ENCODE peak calls at places on chromosomes 1 and 21, in five cellular contexts. One of them, this sample, is unnamed.

GRCh38 chr1:230905733-230906132 is 37.4 kb upstream of the C1orf198 start:
- DNase-seq in psoas muscle: no peak
- DNase-seq in right lobe of liver: no peak
- DNase-seq in body of pancreas: no peak
- DNase-seq in NB4: no peak
- DNase-seq in this sample: no peak

GRCh38 chr1:177983824-177984528 is 14.1 kb upstream of the SEC16B start:
- DNase-seq in NB4: no peak
- DNase-seq in body of pancreas: peak
- DNase-seq in psoas muscle: peak
- DNase-seq in right lobe of liver: no peak
- DNase-seq in this sample: peak

GRCh38 chr1:39562886-39563285 is 13.7 kb downstream of the PABPC4 start:
- DNase-seq in NB4: no peak
- DNase-seq in right lobe of liver: no peak
- DNase-seq in body of pancreas: no peak
- DNase-seq in psoas muscle: no peak
- DNase-seq in this sample: no peak

GRCh38 chr1:165717918-165718515 is 19.7 kb upstream of the ALDH9A1 start:
- DNase-seq in body of pancreas: peak
- DNase-seq in psoas muscle: no peak
- DNase-seq in NB4: peak
- DNase-seq in right lobe of liver: no peak
- DNase-seq in this sample: no peak

GRCh38 chr1:67629370-67630075 is 55.5 kb upstream of the GADD45A start:
- DNase-seq in psoas muscle: no peak
- DNase-seq in NB4: no peak
- DNase-seq in body of pancreas: no peak
- DNase-seq in right lobe of liver: no peak
- DNase-seq in this sample: no peak

GRCh38 chr1:60345621-60346020 is 272.1 kb upstream of the C1orf87 start:
- DNase-seq in body of pancreas: no peak
- DNase-seq in NB4: no peak
- DNase-seq in psoas muscle: no peak
- DNase-seq in right lobe of liver: no peak
- DNase-seq in this sample: no peak

GRCh38 chr1:176717052-176717754 is 254.2 kb downstream of the PAPPA2 start:
- DNase-seq in psoas muscle: no peak
- DNase-seq in right lobe of liver: no peak
- DNase-seq in body of pancreas: no peak
- DNase-seq in NB4: no peak
- DNase-seq in this sample: no peak

GRCh38 chr1:101373570-101373969 is 136.8 kb downstream of the S1PR1 start:
- DNase-seq in psoas muscle: no peak
- DNase-seq in body of pancreas: no peak
- DNase-seq in NB4: no peak
- DNase-seq in right lobe of liver: no peak
- DNase-seq in this sample: no peak

GRCh38 chr21:45618846-45619485 is 24.6 kb upstream of the PCBP3 start:
- DNase-seq in right lobe of liver: no peak
- DNase-seq in psoas muscle: no peak
- DNase-seq in NB4: peak
- DNase-seq in body of pancreas: no peak
- DNase-seq in this sample: no peak

GRCh38 chr1:162632234-162632666 is at the start of gene DDR2:
- DNase-seq in psoas muscle: peak
- DNase-seq in NB4: no peak
- DNase-seq in body of pancreas: peak
- DNase-seq in right lobe of liver: no peak
- DNase-seq in this sample: peak

GRCh38 chr1:228782662-228783414 is 47.6 kb downstream of the RHOU start:
- DNase-seq in psoas muscle: no peak
- DNase-seq in NB4: no peak
- DNase-seq in right lobe of liver: no peak
- DNase-seq in body of pancreas: peak
- DNase-seq in this sample: no peak

GRCh38 chr1:55542901-55543504 is 327.8 kb upstream of the USP24 start:
- DNase-seq in NB4: no peak
- DNase-seq in psoas muscle: no peak
- DNase-seq in right lobe of liver: no peak
- DNase-seq in body of pancreas: no peak
- DNase-seq in this sample: no peak

GRCh38 chr1:17060129-17060868 is 6.5 kb upstream of the SDHB start:
- DNase-seq in NB4: peak
- DNase-seq in right lobe of liver: no peak
- DNase-seq in body of pancreas: no peak
- DNase-seq in psoas muscle: no peak
- DNase-seq in this sample: no peak

GRCh38 chr1:117284408-117285215 is 73.9 kb upstream of the VTCN1 start:
- DNase-seq in body of pancreas: no peak
- DNase-seq in psoas muscle: no peak
- DNase-seq in right lobe of liver: no peak
- DNase-seq in NB4: peak
- DNase-seq in this sample: no peak

GRCh38 chr1:150516050-150516591 is 569 bp downstream of the FALEC start:
- DNase-seq in NB4: peak
- DNase-seq in psoas muscle: no peak
- DNase-seq in right lobe of liver: no peak
- DNase-seq in body of pancreas: no peak
- DNase-seq in this sample: no peak

GRCh38 chr1:230565141-230565540 is 77.1 kb upstream of the COG2 start:
- DNase-seq in psoas muscle: no peak
- DNase-seq in body of pancreas: no peak
- DNase-seq in NB4: no peak
- DNase-seq in right lobe of liver: no peak
- DNase-seq in this sample: no peak

GRCh38 chr1:98797506-98797905 is 136.0 kb downstream of the SNX7 start:
- DNase-seq in right lobe of liver: no peak
- DNase-seq in psoas muscle: no peak
- DNase-seq in body of pancreas: no peak
- DNase-seq in NB4: no peak
- DNase-seq in this sample: no peak

GRCh38 chr1:203537806-203538464 is 44.0 kb downstream of the OPTC start:
- DNase-seq in NB4: no peak
- DNase-seq in right lobe of liver: peak
- DNase-seq in body of pancreas: peak
- DNase-seq in psoas muscle: no peak
- DNase-seq in this sample: no peak

GRCh38 chr1:18572022-18572920 is 58.4 kb upstream of the PAX7 start:
- DNase-seq in psoas muscle: no peak
- DNase-seq in right lobe of liver: no peak
- DNase-seq in body of pancreas: no peak
- DNase-seq in NB4: no peak
- DNase-seq in this sample: no peak

GRCh38 chr1:70866522-70867256 is 180.9 kb downstream of the PTGER3 start:
- DNase-seq in right lobe of liver: no peak
- DNase-seq in NB4: peak
- DNase-seq in psoas muscle: no peak
- DNase-seq in body of pancreas: no peak
- DNase-seq in this sample: no peak

GRCh38 chr1:151340870-151341754 is 5.9 kb downstream of the RFX5 start:
- DNase-seq in body of pancreas: peak
- DNase-seq in psoas muscle: no peak
- DNase-seq in NB4: peak
- DNase-seq in right lobe of liver: no peak
- DNase-seq in this sample: no peak

GRCh38 chr1:70043806-70044205 is 161.6 kb downstream of the LRRC40 start:
- DNase-seq in psoas muscle: no peak
- DNase-seq in body of pancreas: no peak
- DNase-seq in right lobe of liver: no peak
- DNase-seq in NB4: no peak
- DNase-seq in this sample: no peak

GRCh38 chr1:32392358-32392757 is 1.9 kb downstream of the BSDC1 start:
- DNase-seq in body of pancreas: no peak
- DNase-seq in NB4: peak
- DNase-seq in right lobe of liver: no peak
- DNase-seq in psoas muscle: no peak
- DNase-seq in this sample: no peak

GRCh38 chr1:32393136-32393535 is 1.1 kb downstream of the BSDC1 start:
- DNase-seq in NB4: no peak
- DNase-seq in body of pancreas: no peak
- DNase-seq in psoas muscle: no peak
- DNase-seq in right lobe of liver: no peak
- DNase-seq in this sample: no peak

GRCh38 chr1:32394890-32395415 is 712 bp upstream of the BSDC1 start:
- DNase-seq in body of pancreas: no peak
- DNase-seq in NB4: no peak
- DNase-seq in psoas muscle: no peak
- DNase-seq in right lobe of liver: no peak
- DNase-seq in this sample: no peak

GRCh38 chr1:32393832-32394140 is 455 bp downstream of the BSDC1 start:
- DNase-seq in body of pancreas: peak
- DNase-seq in psoas muscle: peak
- DNase-seq in right lobe of liver: no peak
- DNase-seq in NB4: peak
- DNase-seq in this sample: no peak

DNA sequence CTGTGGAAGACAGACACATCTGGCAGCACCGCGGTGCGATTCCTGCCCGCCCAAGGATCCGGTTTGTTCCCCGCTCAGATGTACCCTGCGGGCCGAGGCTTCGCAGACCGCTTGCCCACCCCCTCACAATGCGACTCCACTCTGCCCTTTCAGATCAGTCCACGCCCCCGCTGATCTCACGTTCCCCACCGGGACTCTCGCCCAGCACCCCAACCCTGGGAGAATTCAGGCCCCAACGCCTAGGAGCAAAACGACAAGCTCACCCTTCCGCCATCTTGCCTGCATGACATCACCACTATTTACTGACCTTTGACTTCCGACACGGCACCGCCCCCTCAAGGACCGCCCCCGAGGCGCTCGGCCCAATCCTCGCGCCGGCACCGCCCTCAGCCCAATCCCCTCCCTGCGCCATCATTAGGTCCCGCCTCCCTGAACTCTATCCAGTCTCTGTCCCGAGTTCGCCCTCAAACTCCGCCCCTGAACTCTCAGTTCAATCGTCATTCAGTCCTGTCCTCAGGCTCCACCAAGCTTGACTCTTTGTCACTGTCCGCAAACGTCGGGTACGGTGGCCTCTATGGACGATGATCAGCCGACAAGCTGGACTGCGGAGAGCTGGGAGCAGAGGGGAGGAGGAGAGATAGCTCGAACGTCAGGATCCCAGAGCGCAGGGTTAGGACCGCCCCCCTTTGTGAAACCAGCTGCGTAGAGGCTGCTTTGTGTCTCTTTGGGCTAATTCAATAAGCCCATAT is at the start of gene BSDC1:
- DNase-seq in NB4: peak
- DNase-seq in psoas muscle: peak
- DNase-seq in body of pancreas: peak
- DNase-seq in right lobe of liver: peak
- DNase-seq in this sample: peak
- TF ChIP-seq CTCF in NB4: no peak
- TF ChIP-seq CTCF in psoas muscle: no peak
- TF ChIP-seq CTCF in body of pancreas: no peak
- TF ChIP-seq CTCF in right lobe of liver: no peak
- TF ChIP-seq CTCF in this sample: no peak

DNA sequence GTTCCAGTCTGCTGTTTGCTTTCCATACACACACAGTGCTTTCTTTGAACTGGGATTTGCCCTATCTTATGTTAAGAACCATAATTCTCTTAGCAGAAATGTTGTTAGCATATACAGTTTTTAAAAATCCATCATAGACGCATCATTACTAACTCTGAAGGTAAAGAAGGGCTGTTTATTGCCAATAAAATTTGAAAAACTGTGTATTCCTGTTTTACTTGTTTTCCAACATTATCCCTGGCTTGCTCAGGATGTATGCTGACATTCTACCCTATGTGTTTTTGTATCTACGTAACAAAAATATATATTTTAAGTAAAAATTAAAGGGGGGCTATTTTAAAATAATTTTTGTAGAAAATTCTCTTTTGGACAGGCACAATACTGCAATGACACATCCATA is 857.2 kb downstream of the BRINP3 start:
- DNase-seq in psoas muscle: no peak
- DNase-seq in body of pancreas: no peak
- DNase-seq in right lobe of liver: no peak
- DNase-seq in NB4: no peak
- DNase-seq in this sample: no peak
- H3K4me3 ChIP-seq in psoas muscle: no peak
- H3K4me3 ChIP-seq in body of pancreas: no peak
- H3K4me3 ChIP-seq in right lobe of liver: no peak
- H3K4me3 ChIP-seq in NB4: no peak
- H3K4me3 ChIP-seq in this sample: no peak

GRCh38 chr1:25145775-25146381 is 86.4 kb downstream of the SYF2 start:
- DNase-seq in NB4: no peak
- DNase-seq in psoas muscle: no peak
- DNase-seq in right lobe of liver: no peak
- DNase-seq in body of pancreas: no peak
- DNase-seq in this sample: no peak

GRCh38 chr1:25146382-25146855 is 85.9 kb downstream of the SYF2 start:
- DNase-seq in body of pancreas: no peak
- DNase-seq in right lobe of liver: no peak
- DNase-seq in NB4: peak
- DNase-seq in psoas muscle: peak
- DNase-seq in this sample: no peak

GRCh38 chr1:25150998-25151397 is 81.3 kb downstream of the SYF2 start:
- DNase-seq in psoas muscle: no peak
- DNase-seq in body of pancreas: no peak
- DNase-seq in right lobe of liver: no peak
- DNase-seq in NB4: no peak
- DNase-seq in this sample: no peak

GRCh38 chr1:25148673-25149300 is 83.5 kb downstream of the SYF2 start:
- DNase-seq in psoas muscle: no peak
- DNase-seq in right lobe of liver: no peak
- DNase-seq in body of pancreas: no peak
- DNase-seq in NB4: peak
- DNase-seq in this sample: no peak
- TF ChIP-seq CTCF in psoas muscle: no peak
- TF ChIP-seq CTCF in right lobe of liver: peak
- TF ChIP-seq CTCF in body of pancreas: peak
- TF ChIP-seq CTCF in NB4: peak
- TF ChIP-seq CTCF in this sample: peak

GRCh38 chr1:24556414-24556795 is 518 bp downstream of the NCMAP start:
- DNase-seq in NB4: no peak
- DNase-seq in body of pancreas: no peak
- DNase-seq in psoas muscle: no peak
- DNase-seq in right lobe of liver: no peak
- DNase-seq in this sample: no peak
- H3K4me3 ChIP-seq in NB4: no peak
- H3K4me3 ChIP-seq in body of pancreas: peak
- H3K4me3 ChIP-seq in psoas muscle: no peak
- H3K4me3 ChIP-seq in right lobe of liver: peak
- H3K4me3 ChIP-seq in this sample: peak